ENCODE peak calls at places on chromosome 1, in eight cellular contexts. One of them, this sample, is unnamed.

GRCh38 chr1:30776097-30777059 is 18.8 kb upstream of the LAPTM5 start:
- DNase-seq in foreskin melanocyte: no peak
- DNase-seq in activated CD4-positive, CD25-positive, alpha-beta regulatory T cell: no peak
- DNase-seq in stimulated activated CD4-positive, alpha-beta T cell treated with anti-CD3 and anti-CD28 coated beads, TNF-alpha, amount 100 ng/mL, for 4 hours: no peak
- DNase-seq in aorta: no peak
- DNase-seq in activated naive CD8-positive, alpha-beta T cell treated with anti-CD3 and anti-CD28 coated beads, Interleukin-2, amount 10 ng/mL, durations not matched to agents 7 days and 5 days: no peak
- DNase-seq in foreskin fibroblast: no peak
- DNase-seq in Panc1: no peak
- DNase-seq in this sample: no peak

GRCh38 chr1:45752014-45752413 is 1.6 kb upstream of the IPP start:
- DNase-seq in foreskin melanocyte: no peak
- DNase-seq in activated CD4-positive, CD25-positive, alpha-beta regulatory T cell: no peak
- DNase-seq in stimulated activated CD4-positive, alpha-beta T cell treated with anti-CD3 and anti-CD28 coated beads, TNF-alpha, amount 100 ng/mL, for 4 hours: no peak
- DNase-seq in aorta: no peak
- DNase-seq in activated naive CD8-positive, alpha-beta T cell treated with anti-CD3 and anti-CD28 coated beads, Interleukin-2, amount 10 ng/mL, durations not matched to agents 7 days and 5 days: no peak
- DNase-seq in foreskin fibroblast: no peak
- DNase-seq in Panc1: no peak
- DNase-seq in this sample: no peak

GRCh38 chr1:115302390-115302961 is 35.6 kb downstream of the NGF start:
- DNase-seq in foreskin melanocyte: no peak
- DNase-seq in activated CD4-positive, CD25-positive, alpha-beta regulatory T cell: no peak
- DNase-seq in stimulated activated CD4-positive, alpha-beta T cell treated with anti-CD3 and anti-CD28 coated beads, TNF-alpha, amount 100 ng/mL, for 4 hours: no peak
- DNase-seq in aorta: no peak
- DNase-seq in activated naive CD8-positive, alpha-beta T cell treated with anti-CD3 and anti-CD28 coated beads, Interleukin-2, amount 10 ng/mL, durations not matched to agents 7 days and 5 days: no peak
- DNase-seq in foreskin fibroblast: peak; percentile 94
- DNase-seq in Panc1: no peak
- DNase-seq in this sample: no peak

GRCh38 chr1:11473635-11474034 is 5.3 kb upstream of the DISP3 start:
- DNase-seq in foreskin melanocyte: no peak
- DNase-seq in activated CD4-positive, CD25-positive, alpha-beta regulatory T cell: no peak
- DNase-seq in stimulated activated CD4-positive, alpha-beta T cell treated with anti-CD3 and anti-CD28 coated beads, TNF-alpha, amount 100 ng/mL, for 4 hours: no peak
- DNase-seq in aorta: no peak
- DNase-seq in activated naive CD8-positive, alpha-beta T cell treated with anti-CD3 and anti-CD28 coated beads, Interleukin-2, amount 10 ng/mL, durations not matched to agents 7 days and 5 days: peak; percentile 48
- DNase-seq in foreskin fibroblast: peak; percentile 31
- DNase-seq in Panc1: no peak
- DNase-seq in this sample: no peak

GRCh38 chr1:52234708-52235107 is 92.8 kb downstream of the ZFYVE9 start:
- DNase-seq in foreskin melanocyte: no peak
- DNase-seq in activated CD4-positive, CD25-positive, alpha-beta regulatory T cell: no peak
- DNase-seq in stimulated activated CD4-positive, alpha-beta T cell treated with anti-CD3 and anti-CD28 coated beads, TNF-alpha, amount 100 ng/mL, for 4 hours: no peak
- DNase-seq in aorta: no peak
- DNase-seq in activated naive CD8-positive, alpha-beta T cell treated with anti-CD3 and anti-CD28 coated beads, Interleukin-2, amount 10 ng/mL, durations not matched to agents 7 days and 5 days: no peak
- DNase-seq in foreskin fibroblast: no peak
- DNase-seq in Panc1: no peak
- DNase-seq in this sample: no peak

GRCh38 chr1:33093004-33093403 is 12.1 kb downstream of the AZIN2 start:
- DNase-seq in foreskin melanocyte: no peak
- DNase-seq in activated CD4-positive, CD25-positive, alpha-beta regulatory T cell: no peak
- DNase-seq in stimulated activated CD4-positive, alpha-beta T cell treated with anti-CD3 and anti-CD28 coated beads, TNF-alpha, amount 100 ng/mL, for 4 hours: no peak
- DNase-seq in aorta: no peak
- DNase-seq in activated naive CD8-positive, alpha-beta T cell treated with anti-CD3 and anti-CD28 coated beads, Interleukin-2, amount 10 ng/mL, durations not matched to agents 7 days and 5 days: no peak
- DNase-seq in foreskin fibroblast: no peak
- DNase-seq in Panc1: no peak
- DNase-seq in this sample: no peak

GRCh38 chr1:235100124-235100801 is 28.4 kb downstream of the TOMM20 start:
- DNase-seq in foreskin melanocyte: no peak
- DNase-seq in activated CD4-positive, CD25-positive, alpha-beta regulatory T cell: no peak
- DNase-seq in stimulated activated CD4-positive, alpha-beta T cell treated with anti-CD3 and anti-CD28 coated beads, TNF-alpha, amount 100 ng/mL, for 4 hours: no peak
- DNase-seq in aorta: no peak
- DNase-seq in activated naive CD8-positive, alpha-beta T cell treated with anti-CD3 and anti-CD28 coated beads, Interleukin-2, amount 10 ng/mL, durations not matched to agents 7 days and 5 days: no peak
- DNase-seq in foreskin fibroblast: no peak
- DNase-seq in Panc1: no peak
- DNase-seq in this sample: no peak

GRCh38 chr1:47433037-47433421 is 4.8 kb upstream of the FOXD2 start:
- DNase-seq in foreskin melanocyte: no peak
- DNase-seq in activated CD4-positive, CD25-positive, alpha-beta regulatory T cell: no peak
- DNase-seq in stimulated activated CD4-positive, alpha-beta T cell treated with anti-CD3 and anti-CD28 coated beads, TNF-alpha, amount 100 ng/mL, for 4 hours: no peak
- DNase-seq in aorta: no peak
- DNase-seq in activated naive CD8-positive, alpha-beta T cell treated with anti-CD3 and anti-CD28 coated beads, Interleukin-2, amount 10 ng/mL, durations not matched to agents 7 days and 5 days: no peak
- DNase-seq in foreskin fibroblast: no peak
- DNase-seq in Panc1: no peak
- DNase-seq in this sample: no peak

GRCh38 chr1:23083714-23084480 is 64.6 kb downstream of the KDM1A start:
- DNase-seq in foreskin melanocyte: no peak
- DNase-seq in activated CD4-positive, CD25-positive, alpha-beta regulatory T cell: no peak
- DNase-seq in stimulated activated CD4-positive, alpha-beta T cell treated with anti-CD3 and anti-CD28 coated beads, TNF-alpha, amount 100 ng/mL, for 4 hours: no peak
- DNase-seq in aorta: no peak
- DNase-seq in activated naive CD8-positive, alpha-beta T cell treated with anti-CD3 and anti-CD28 coated beads, Interleukin-2, amount 10 ng/mL, durations not matched to agents 7 days and 5 days: no peak
- DNase-seq in foreskin fibroblast: no peak
- DNase-seq in Panc1: no peak
- DNase-seq in this sample: no peak

GRCh38 chr1:23521588-23521987 is 9.4 kb downstream of the E2F2 start:
- DNase-seq in foreskin melanocyte: no peak
- DNase-seq in activated CD4-positive, CD25-positive, alpha-beta regulatory T cell: no peak
- DNase-seq in stimulated activated CD4-positive, alpha-beta T cell treated with anti-CD3 and anti-CD28 coated beads, TNF-alpha, amount 100 ng/mL, for 4 hours: no peak
- DNase-seq in aorta: no peak
- DNase-seq in activated naive CD8-positive, alpha-beta T cell treated with anti-CD3 and anti-CD28 coated beads, Interleukin-2, amount 10 ng/mL, durations not matched to agents 7 days and 5 days: no peak
- DNase-seq in foreskin fibroblast: no peak
- DNase-seq in Panc1: no peak
- DNase-seq in this sample: no peak

GRCh38 chr1:39411526-39411925 is 79.9 kb upstream of the BMP8A start:
- DNase-seq in foreskin melanocyte: no peak
- DNase-seq in activated CD4-positive, CD25-positive, alpha-beta regulatory T cell: no peak
- DNase-seq in stimulated activated CD4-positive, alpha-beta T cell treated with anti-CD3 and anti-CD28 coated beads, TNF-alpha, amount 100 ng/mL, for 4 hours: no peak
- DNase-seq in aorta: no peak
- DNase-seq in activated naive CD8-positive, alpha-beta T cell treated with anti-CD3 and anti-CD28 coated beads, Interleukin-2, amount 10 ng/mL, durations not matched to agents 7 days and 5 days: no peak
- DNase-seq in foreskin fibroblast: peak; percentile 51
- DNase-seq in Panc1: no peak
- DNase-seq in this sample: no peak